ENCODE peak calls at places on chromosomes 4 and X, in ten cellular contexts. R, H, O, T, N, F, Y, G, Q and W are unnamed samples.
A peak's percentile ranks its signal among the peaks of the same experiment; 100 is the strongest.

GRCh38 chrX:63686878-63687714 is 97.9 kb downstream of the ARHGEF9 start:
- DNase-seq in T (peak; percentile 7), Y (peak; percentile 4), O (peak; percentile 64), Q (peak; percentile 31), H (peak; percentile 11), R (peak; percentile 11), N (no peak), F (no peak), G (peak; percentile 13), W (peak; percentile 5)

GRCh38 chr4:7280906-7281305 is 88.6 kb downstream of the SORCS2 start:
- DNase-seq in R (no peak), Y (no peak), O (no peak), F (no peak), N (no peak), T (no peak), Q (peak; percentile 76), G (no peak), H (no peak), W (no peak)

GRCh38 chr4:14850374-14851097 is 151.7 kb upstream of the CPEB2 start:
- DNase-seq in Y (no peak), Q (peak; percentile 60), R (no peak), N (no peak), T (no peak), F (no peak), H (no peak), G (no peak), O (no peak), W (no peak)

GRCh38 chr4:147981305-147981704 is 249.4 kb downstream of the ARHGAP10 start:
- DNase-seq in G (no peak), N (no peak), Y (no peak), H (no peak), T (peak; percentile 53), Q (peak; percentile 10), O (no peak), R (no peak), F (no peak), W (no peak)

GRCh38 chrX:38868941-38869378 is 67.7 kb downstream of the MID1IP1 start:
- DNase-seq in H (no peak), R (no peak), Q (peak; percentile 78), T (no peak), G (no peak), F (no peak), N (no peak), O (peak; percentile 67), Y (no peak), W (no peak)

GRCh38 chr4:730511-730910 is 24.9 kb downstream of the PCGF3 start:
- DNase-seq in N (no peak), Y (no peak), T (no peak), F (no peak), O (no peak), R (no peak), H (no peak), G (no peak), Q (no peak), W (no peak)

GRCh38 chrX:122572461-122572860 is 611.6 kb upstream of the GRIA3 start:
- DNase-seq in N (no peak), G (no peak), O (no peak), R (no peak), Q (peak; percentile 25), H (no peak), Y (no peak), F (no peak), T (no peak), W (no peak)

GRCh38 chrX:100316987-100317386 is 93.1 kb downstream of the PCDH19 start:
- DNase-seq in Y (no peak), T (no peak), H (no peak), R (no peak), Q (peak; percentile 44), G (no peak), F (no peak), O (no peak), N (no peak), W (peak; percentile 19)

GRCh38 chr4:154041595-154042086 is 252.8 kb upstream of the SFRP2 start:
- DNase-seq in G (no peak), H (no peak), T (no peak), N (no peak), Q (no peak), O (no peak), R (no peak), Y (no peak), F (no peak), W (no peak)

GRCh38 chrX:57918750-57919436 is 8.6 kb upstream of the ZXDA start:
- DNase-seq in Q (peak; percentile 16), N (peak; percentile 21), G (peak; percentile 8), F (no peak), O (peak; percentile 51), T (no peak), R (no peak), Y (no peak), H (no peak), W (no peak)

GRCh38 chrX:110418857-110419249 is 60.2 kb downstream of the RTL9 start:
- DNase-seq in F (no peak), H (no peak), R (no peak), G (no peak), Y (peak; percentile 66), O (peak; percentile 55), T (no peak), N (no peak), Q (peak; percentile 53), W (no peak)

GRCh38 chr4:185424905-185425599 is 712 bp downstream of the UFSP2 start:
- DNase-seq in Q (peak; percentile 31), O (no peak), H (no peak), N (no peak), T (no peak), G (no peak), Y (no peak), F (no peak), R (no peak), W (peak; percentile 4)

GRCh38 chrX:30525732-30526131 is 51.8 kb downstream of the TASL start:
- DNase-seq in N (no peak), R (no peak), T (no peak), G (no peak), Y (no peak), O (no peak), F (no peak), H (no peak), Q (no peak), W (no peak)

GRCh38 chrX:68831405-68832100 is 2.7 kb downstream of the EFNB1 start:
- DNase-seq in G (no peak), T (no peak), Q (no peak), N (peak; percentile 13), F (no peak), Y (no peak), H (no peak), O (no peak), R (no peak), W (no peak)

GRCh38 chrX:48798318-48798717 is 3.5 kb upstream of the HDAC6 start:
- DNase-seq in Q (no peak), G (no peak), O (no peak), T (no peak), H (no peak), F (no peak), Y (no peak), N (no peak), R (no peak), W (no peak)

GRCh38 chr4:76764251-76764650 is 133.7 kb downstream of the SOWAHB start:
- DNase-seq in R (no peak), Y (no peak), T (no peak), G (no peak), H (no peak), O (peak; percentile 73), N (no peak), Q (peak; percentile 35), F (no peak), W (no peak)

GRCh38 chr4:3823496-3824341 is 57.5 kb downstream of the ADRA2C start:
- DNase-seq in Q (no peak), T (no peak), F (peak; percentile 84), G (no peak), H (no peak), Y (no peak), R (no peak), N (no peak), O (no peak), W (no peak)

GRCh38 chrX:148658115-148658725 is 157.8 kb downstream of the AFF2 start:
- DNase-seq in F (no peak), Q (no peak), R (no peak), Y (no peak), T (no peak), G (no peak), N (no peak), O (no peak), H (no peak), W (no peak)

GRCh38 chr4:109648266-109648996 is 54.8 kb downstream of the CASP6 start:
- DNase-seq in G (no peak), Q (no peak), R (no peak), O (no peak), F (no peak), N (no peak), T (no peak), Y (no peak), H (no peak), W (no peak)

GRCh38 chr4:83132065-83132464 is 17.5 kb upstream of the PLAC8 start:
- DNase-seq in R (no peak), N (no peak), G (no peak), F (no peak), Q (no peak), H (no peak), Y (no peak), T (no peak), O (no peak), W (no peak)

GRCh38 chrX:41522071-41522470 is 74.9 kb downstream of the NYX start:
- DNase-seq in Y (no peak), H (no peak), G (no peak), Q (peak; percentile 29), N (no peak), O (no peak), F (no peak), T (no peak), R (no peak), W (no peak)

GRCh38 chrX:35098419-35098818 is 155.8 kb downstream of the FAM47B start:
- DNase-seq in Y (no peak), T (no peak), F (no peak), N (no peak), R (no peak), Q (peak; percentile 4), H (no peak), O (peak; percentile 14), G (no peak), W (no peak)
- TF ChIP-seq CTCF in Y (peak; percentile 12), T (no peak), F (peak; percentile 62), N (no peak), R (no peak), Q (no peak), H (no peak), O (no peak), G (no peak), W (no peak)

GRCh38 chr4:65670331-65671031 is at the start of gene EPHA5:
- DNase-seq in T (peak; percentile 21), F (peak; percentile 97), Q (peak; percentile 45), N (peak; percentile 79), Y (peak; percentile 21), O (peak; percentile 89), R (no peak), H (peak; percentile 81), G (peak; percentile 85), W (peak; percentile 0)
- TF ChIP-seq CTCF in T (peak; percentile 35), F (peak; percentile 53), Q (peak; percentile 29), N (no peak), Y (peak; percentile 35), O (no peak), R (no peak), H (no peak), G (no peak), W (no peak)

GRCh38 chr4:25075851-25076250 is 45.1 kb upstream of the LGI2 start:
- DNase-seq in N (no peak), H (no peak), G (no peak), F (no peak), R (no peak), T (no peak), Y (no peak), Q (peak; percentile 43), O (no peak), W (no peak)
- TF ChIP-seq CTCF in N (no peak), H (no peak), G (no peak), F (no peak), R (no peak), T (no peak), Y (no peak), Q (no peak), O (no peak), W (no peak)

GRCh38 chrX:83658731-83659130 is 150.6 kb downstream of the POU3F4 start:
- DNase-seq in O (no peak), Y (no peak), R (peak; percentile 1), T (no peak), Q (no peak), N (no peak), G (no peak), H (no peak), F (no peak), W (no peak)
- TF ChIP-seq CTCF in O (no peak), Y (no peak), R (no peak), T (no peak), Q (no peak), N (no peak), G (no peak), H (peak; percentile 41), F (peak; percentile 13), W (no peak)